ENCODE peak calls at places on chromosome 12, in six cellular contexts. S is stimulated activated CD8-positive, alpha-beta memory T cell treated with anti-CD3 and anti-CD28 coated beads, Interleukin-12 subunit alpha, Interleukin-12 subunit beta, amount 100 ng/mL, for 4 hours; E is NCI-H2081; F is glomerular endothelial cell; Z is Right ventricle myocardium superior; G is keratinocyte. Q is an unnamed sample.
A peak's percentile ranks its signal among the peaks of the same experiment; 100 is the strongest.

GRCh38 chr12:54298904-54299303 is 1.9 kb downstream of the NFE2 start:
- DNase-seq in F (no peak), E (no peak), S (no peak), Z (no peak), G (no peak), Q (no peak)

GRCh38 chr12:96635844-96636243 is 146.5 kb downstream of the CFAP54 start:
- DNase-seq in G (no peak), S (no peak), Z (no peak), F (no peak), E (no peak), Q (no peak)

GRCh38 chr12:92108651-92109050 is 37.0 kb downstream of the BTG1 start:
- DNase-seq in G (no peak), F (no peak), E (no peak), S (no peak), Z (no peak), Q (no peak)

GRCh38 chr12:46921048-46921753 is 95.4 kb upstream of the SLC38A4 start:
- DNase-seq in S (no peak), Z (no peak), F (no peak), G (no peak), E (no peak), Q (no peak)

GRCh38 chr12:68080577-68080976 is 79.0 kb downstream of the IFNG start:
- DNase-seq in Z (no peak), E (no peak), F (no peak), S (peak; percentile 14), G (no peak), Q (peak; percentile 89)

GRCh38 chr12:77685112-77685511 is 145.6 kb upstream of the NAV3 start:
- DNase-seq in Z (no peak), E (peak; percentile 77), S (no peak), F (peak; percentile 65), G (peak; percentile 5), Q (no peak)

GRCh38 chr12:2477009-2477766 is 317.6 kb upstream of the FKBP4 start:
- DNase-seq in E (no peak), S (no peak), F (no peak), G (no peak), Z (no peak), Q (no peak)

GRCh38 chr12:74021937-74022336 is 515.7 kb upstream of the ATXN7L3B start:
- DNase-seq in Z (peak; percentile 65), G (no peak), E (peak; percentile 41), F (peak; percentile 1), S (no peak), Q (no peak)

GRCh38 chr12:12534134-12534866 is 28.4 kb downstream of the DUSP16 start:
- DNase-seq in Z (no peak), E (no peak), S (no peak), G (no peak), F (no peak), Q (no peak)

GRCh38 chr12:75850751-75851462 is 180.7 kb downstream of the PHLDA1 start:
- DNase-seq in F (no peak), G (peak; percentile 74), S (no peak), E (peak; percentile 71), Z (no peak), Q (no peak)

GRCh38 chr12:14450479-14450878 is 85.0 kb downstream of the ATF7IP start:
- DNase-seq in G (no peak), S (no peak), F (no peak), E (no peak), Z (no peak), Q (no peak)

GRCh38 chr12:107704056-107704455 is 18.5 kb downstream of the PWP1 start:
- DNase-seq in E (no peak), Z (no peak), S (no peak), F (no peak), G (no peak), Q (no peak)

GRCh38 chr12:39764944-39765560 is 145.4 kb upstream of the ABCD2 start:
- DNase-seq in Z (no peak), S (no peak), E (peak; percentile 25), F (peak; percentile 1), G (no peak), Q (no peak)

GRCh38 chr12:122856999-122857671 is 21.9 kb downstream of the HIP1R start:
- DNase-seq in F (no peak), Z (no peak), G (no peak), E (no peak), S (no peak), Q (no peak)

GRCh38 chr12:68180792-68181744 is 21.5 kb upstream of the IFNG start:
- DNase-seq in S (no peak), E (no peak), F (no peak), G (no peak), Z (no peak), Q (peak; percentile 90)

GRCh38 chr12:57085999-57086950 is 2.6 kb upstream of the NAB2 start:
- DNase-seq in S (peak; percentile 64), G (no peak), Z (peak; percentile 83), F (no peak), E (peak; percentile 29), Q (no peak)

GRCh38 chr12:5650804-5651461 is 219.0 kb downstream of the NTF3 start:
- DNase-seq in G (no peak), F (no peak), S (no peak), E (no peak), Z (no peak), Q (no peak)

GRCh38 chr12:49260165-49260564 is 4.7 kb upstream of the TUBA1C start:
- DNase-seq in G (no peak), Z (no peak), F (no peak), E (no peak), S (no peak), Q (no peak)